ENCODE peak calls at places on chromosomes 11 and 22, in eight cellular contexts. W is BE2C, U is astrocyte, L is A549, O is prostate gland, Z is kidney, H is hepatocyte, N is HFFc6. J is an unnamed sample.

GRCh38 chr22:40181323-40181722 is 3.6 kb downstream of the TNRC6B start:
- DNase-seq in Z (no peak), U (no peak), N (no peak), H (no peak), L (no peak), O (no peak), W (no peak), J (no peak)

GRCh38 chr22:20157416-20158183 is 6.7 kb upstream of the CCDC188 start:
- DNase-seq in N (no peak), O (no peak), W (no peak), Z (no peak), U (no peak), L (no peak), H (no peak), J (no peak)

GRCh38 chr11:12725863-12726666 is 51.8 kb downstream of the TEAD1 start:
- DNase-seq in O (no peak), L (peak), N (peak), Z (no peak), U (peak), W (no peak), H (no peak), J (no peak)

GRCh38 chr22:19175026-19175601 is 3.4 kb downstream of the SLC25A1 start:
- DNase-seq in Z (no peak), N (no peak), L (no peak), O (no peak), U (no peak), H (peak), W (no peak), J (no peak)

GRCh38 chr11:8219257-8220021 is 44.2 kb downstream of the LMO1 start:
- DNase-seq in N (peak), U (peak), L (peak), O (no peak), H (peak), Z (peak), W (peak), J (peak)

GRCh38 chr22:22944268-22944985 is 56.8 kb downstream of the IGLL5 start:
- DNase-seq in O (no peak), Z (no peak), W (no peak), U (no peak), N (no peak), L (no peak), H (peak), J (no peak)

GRCh38 chr22:29727248-29727551 is 7.4 kb downstream of the CABP7 start:
- DNase-seq in L (peak), U (no peak), Z (no peak), N (no peak), W (peak), H (peak), O (no peak), J (no peak)

GRCh38 chr11:68924073-68924925 is 20.6 kb downstream of the IGHMBP2 start:
- DNase-seq in N (no peak), L (no peak), U (no peak), O (no peak), Z (peak), W (no peak), H (no peak), J (no peak)

GRCh38 chr11:69311767-69312385 is 17.9 kb downstream of the MYEOV start:
- DNase-seq in H (peak), W (no peak), N (no peak), Z (no peak), U (no peak), L (no peak), O (no peak), J (no peak)

GRCh38 chr11:28366549-28367341 is 258.6 kb downstream of the METTL15 start:
- DNase-seq in L (no peak), U (peak), W (no peak), O (no peak), H (peak), Z (no peak), N (no peak), J (no peak)

GRCh38 chr11:106670069-106670468 is 348.2 kb downstream of the GUCY1A2 start:
- DNase-seq in N (no peak), U (peak), H (no peak), L (no peak), W (no peak), Z (no peak), O (no peak), J (no peak)

GRCh38 chr11:74863410-74863809 is 85.5 kb downstream of the XRRA1 start:
- DNase-seq in Z (no peak), H (no peak), N (no peak), L (no peak), W (no peak), O (no peak), U (no peak), J (no peak)

GRCh38 chr11:17517186-17517585 is 27.0 kb downstream of the USH1C start:
- DNase-seq in W (no peak), H (no peak), U (no peak), O (no peak), N (no peak), Z (peak), L (no peak), J (no peak)

GRCh38 chr11:103994111-103994510 is 42.3 kb upstream of the DDI1 start:
- DNase-seq in N (no peak), L (no peak), H (no peak), W (no peak), U (peak), Z (no peak), O (no peak), J (no peak)

GRCh38 chr22:48576333-48577013 is 1251.2 kb downstream of the BRD1 start:
- DNase-seq in W (no peak), Z (peak), H (peak), L (no peak), N (no peak), O (peak), U (peak), J (no peak)
- TF ChIP-seq CTCF in W (no peak), Z (peak), H (peak), L (peak), N (no peak), O (peak), U (no peak), J (no peak)

GRCh38 chr11:65861533-65862183 is 1.4 kb downstream of the MUS81 start:
- DNase-seq in H (no peak), Z (peak), W (no peak), U (no peak), O (no peak), L (no peak), N (no peak), J (no peak)

GRCh38 chr11:65861165-65861505 is 902 bp downstream of the MUS81 start:
- DNase-seq in N (no peak), W (no peak), Z (no peak), H (no peak), U (no peak), L (no peak), O (no peak), J (no peak)

GRCh38 chr11:65859812-65860277 is 388 bp upstream of the MUS81 start:
- DNase-seq in W (no peak), O (no peak), L (no peak), U (no peak), H (no peak), N (no peak), Z (no peak), J (no peak)

GRCh38 chr11:65859134-65859811 is 960 bp upstream of the MUS81 start:
- DNase-seq in Z (peak), O (peak), W (peak), L (peak), H (peak), N (peak), U (peak), J (peak)

DNA sequence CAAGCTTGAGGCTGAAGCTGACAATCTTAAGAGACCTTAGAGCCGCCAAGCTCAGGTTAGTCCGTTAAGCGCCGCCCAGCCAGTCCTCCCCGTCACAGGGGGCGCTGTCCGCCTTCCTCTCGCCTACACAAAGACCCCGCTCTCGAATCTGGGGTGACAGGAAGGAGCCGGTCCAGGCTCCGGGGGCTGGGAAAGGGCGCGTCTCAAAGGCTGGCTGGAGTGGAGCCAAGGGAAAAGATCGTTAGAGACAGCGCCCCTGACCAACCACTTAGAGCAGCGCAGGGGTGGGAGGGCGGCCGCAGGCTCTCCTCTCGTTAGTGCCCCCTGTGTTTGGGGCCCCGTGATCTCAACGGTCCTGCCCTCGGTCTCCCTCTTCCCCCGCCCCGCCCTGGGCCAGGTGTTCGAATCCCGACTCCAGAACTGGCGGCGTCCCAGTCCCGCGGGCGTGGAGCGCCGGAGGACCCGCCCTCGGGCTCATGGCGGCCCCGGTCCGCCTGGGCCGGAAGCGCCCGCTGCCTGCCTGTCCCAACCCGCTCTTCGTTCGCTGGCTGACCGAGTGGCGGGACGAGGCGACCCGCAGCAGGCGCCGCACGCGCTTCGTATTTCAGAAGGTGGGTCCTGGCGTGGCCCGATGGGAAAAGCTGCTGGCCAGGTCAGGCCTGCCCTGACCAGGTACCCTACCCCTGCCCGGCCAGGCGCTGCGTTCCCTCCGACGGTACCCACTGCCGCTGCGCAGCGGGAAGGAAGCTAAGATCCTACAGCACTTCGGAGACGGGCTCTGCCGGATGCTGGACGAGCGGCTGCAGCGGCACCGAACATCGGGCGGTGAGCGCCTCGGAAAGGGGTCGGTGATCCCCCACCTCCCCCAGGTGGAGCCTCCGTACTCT is at the start of gene MUS81:
- DNase-seq in L (peak), N (peak), W (peak), U (peak), Z (peak), H (peak), O (peak), J (peak)
- TF ChIP-seq CTCF in L (peak), N (peak), W (peak), U (peak), Z (peak), H (peak), O (peak), J (peak)

GRCh38 chr11:113493205-113493604 is 18.0 kb upstream of the DRD2 start:
- DNase-seq in L (no peak), Z (no peak), N (no peak), U (no peak), H (no peak), O (no peak), W (no peak), J (no peak)

GRCh38 chr11:113488931-113489351 is 13.7 kb upstream of the DRD2 start:
- DNase-seq in L (no peak), U (peak), O (no peak), N (no peak), H (no peak), Z (no peak), W (no peak), J (no peak)

GRCh38 chr11:113496026-113496651 is 20.9 kb upstream of the DRD2 start:
- DNase-seq in O (no peak), U (no peak), W (no peak), N (no peak), H (no peak), L (no peak), Z (no peak), J (no peak)

DNA sequence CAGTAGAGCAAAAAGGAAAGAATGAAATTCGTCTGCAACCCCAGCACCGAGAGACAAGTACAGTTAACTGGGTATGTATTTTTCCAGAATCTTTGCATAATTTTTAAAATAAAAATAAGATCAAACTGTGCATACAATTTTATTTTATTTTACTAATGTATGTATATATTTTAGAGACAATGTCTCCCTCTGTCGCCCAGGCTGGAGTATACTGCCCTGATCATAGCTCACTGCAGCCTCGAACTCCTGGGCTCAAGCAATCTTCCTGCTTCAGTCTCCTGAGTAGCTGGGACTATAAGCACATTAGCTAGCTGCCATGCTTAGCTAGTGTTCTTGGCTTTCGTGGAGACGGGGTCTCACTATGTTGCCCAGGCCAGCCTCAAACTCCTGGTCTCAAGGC is 18.8 kb upstream of the DRD2 start:
- DNase-seq in H (no peak), U (no peak), N (no peak), L (peak), Z (no peak), W (no peak), O (no peak), J (no peak)
- TF ChIP-seq CTCF in H (no peak), U (no peak), N (peak), L (no peak), Z (no peak), W (no peak), O (no peak), J (no peak)

DNA sequence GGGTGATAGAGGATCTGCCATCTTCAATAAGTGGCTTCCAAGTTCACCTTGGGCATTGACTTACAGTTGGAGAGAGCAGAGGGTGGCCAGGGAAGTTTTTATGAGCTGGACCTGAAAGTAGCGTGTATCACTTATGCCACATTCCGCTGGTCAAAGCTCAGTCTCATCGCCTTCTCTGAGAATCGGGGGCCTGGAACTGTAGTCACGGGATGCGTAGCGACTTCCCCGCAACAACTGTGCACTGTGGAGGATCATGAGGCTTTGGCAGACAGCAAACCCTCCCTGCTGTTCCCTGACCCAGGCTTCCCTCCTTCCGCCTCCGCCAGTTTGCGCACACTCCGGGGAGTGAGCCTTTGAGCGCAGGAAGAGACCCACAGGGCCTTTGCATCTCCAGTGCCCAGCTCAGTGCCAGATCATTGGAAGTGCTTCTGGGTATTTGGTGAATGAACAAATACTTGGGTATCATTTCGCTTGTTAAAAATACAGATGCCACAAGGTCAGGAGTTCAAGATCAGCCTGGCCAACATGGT is 95.5 kb downstream of the CEP164 start:
- DNase-seq in O (no peak), Z (peak), N (no peak), L (no peak), U (no peak), W (no peak), H (no peak), J (no peak)
- TF ChIP-seq CTCF in O (no peak), Z (no peak), N (no peak), L (no peak), U (no peak), W (no peak), H (no peak), J (no peak)

GRCh38 chr22:17792289-17792688 is 18.0 kb upstream of the BID start:
- DNase-seq in O (no peak), N (no peak), Z (no peak), U (no peak), L (no peak), W (no peak), H (no peak), J (no peak)
- TF ChIP-seq CTCF in O (no peak), N (no peak), Z (no peak), U (no peak), L (no peak), W (peak), H (no peak), J (no peak)

DNA sequence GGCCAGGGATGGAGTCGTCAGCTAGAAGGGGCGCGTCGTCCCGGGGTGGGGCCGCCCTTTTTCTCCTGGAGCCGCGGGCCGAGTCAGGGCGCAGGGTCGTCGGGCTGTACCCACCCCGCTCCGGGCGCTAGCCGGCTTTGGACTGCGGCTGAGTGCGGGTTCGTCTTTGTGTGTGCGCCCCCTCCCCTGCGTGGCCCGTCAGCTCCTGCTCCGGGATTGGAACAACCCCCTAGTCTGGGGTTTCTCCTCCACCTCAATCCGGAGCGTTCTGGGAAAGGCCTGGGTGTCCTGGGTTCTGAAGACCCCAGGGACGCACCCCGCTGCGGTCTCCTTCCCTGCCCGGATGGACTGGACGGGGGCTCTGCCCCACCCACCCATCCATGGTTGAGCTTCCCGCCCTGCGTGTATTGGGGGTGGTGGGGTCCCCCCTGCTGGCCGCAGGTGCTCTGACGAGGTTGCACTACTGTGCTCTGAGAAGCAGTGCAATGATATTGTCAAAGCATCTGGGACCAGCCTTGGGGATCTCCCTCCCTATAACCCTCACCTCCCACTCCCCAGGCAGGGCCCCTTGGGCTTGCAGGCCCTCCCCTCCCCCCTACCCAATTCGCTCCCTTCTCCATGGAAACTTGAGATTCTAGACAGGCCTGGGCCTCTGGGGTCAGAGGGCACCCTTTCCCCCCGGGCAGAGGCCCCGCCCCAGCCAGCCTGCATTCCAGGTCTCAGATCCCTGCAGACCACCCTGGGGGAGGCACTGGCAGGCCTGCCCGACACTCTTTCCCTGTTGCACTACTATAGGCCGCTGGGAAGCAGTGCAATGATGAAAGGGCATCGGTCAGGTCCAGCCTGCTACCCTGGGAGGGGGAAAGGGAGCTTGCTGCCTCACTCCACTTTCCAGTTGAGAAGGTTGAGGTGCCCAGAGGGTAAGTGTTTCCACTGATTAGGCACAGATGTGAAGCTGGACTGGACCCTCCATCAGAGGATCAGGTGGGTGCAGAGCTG is 10.7 kb downstream of the SDF2L1 start:
- DNase-seq in O (no peak), N (no peak), W (no peak), U (no peak), H (peak), L (no peak), Z (no peak), J (no peak)
- TF ChIP-seq CTCF in O (no peak), N (peak), W (no peak), U (no peak), H (no peak), L (no peak), Z (no peak), J (no peak)

GRCh38 chr11:100980156-100980555 is 149.5 kb downstream of the PGR start:
- DNase-seq in L (peak), Z (no peak), H (peak), O (no peak), N (peak), W (no peak), U (no peak), J (no peak)
- TF ChIP-seq CTCF in L (peak), Z (no peak), H (peak), O (peak), N (peak), W (peak), U (peak), J (peak)

GRCh38 chr11:94623120-94623735 is 56.1 kb downstream of the PIWIL4 start:
- DNase-seq in W (peak), Z (no peak), N (peak), L (peak), U (peak), O (peak), H (peak), J (peak)
- TF ChIP-seq CTCF in W (peak), Z (peak), N (peak), L (peak), U (peak), O (peak), H (peak), J (peak)

DNA sequence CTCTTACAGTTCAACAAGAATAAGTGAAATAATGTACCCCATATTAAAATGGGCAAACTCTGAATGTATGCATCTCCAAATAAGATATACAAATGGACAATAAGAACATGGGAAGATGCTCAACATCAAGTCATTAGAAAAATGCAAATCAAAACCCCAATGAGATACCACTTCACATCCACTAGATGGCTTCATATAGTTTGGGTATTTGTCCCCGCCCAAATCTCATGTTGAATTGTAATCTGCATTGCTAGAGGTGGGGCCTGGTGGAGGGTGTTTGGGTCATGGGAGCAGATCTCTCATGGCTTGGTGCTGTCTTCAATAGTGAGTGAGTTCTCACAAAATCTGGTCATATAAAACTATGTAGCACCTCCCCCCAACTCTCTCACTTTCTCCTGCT is 5.7 kb downstream of the MPZL2 start:
- DNase-seq in H (no peak), O (no peak), U (no peak), Z (no peak), L (no peak), N (no peak), W (no peak), J (no peak)
- TF ChIP-seq CTCF in H (peak), O (no peak), U (no peak), Z (no peak), L (no peak), N (peak), W (peak), J (no peak)

DNA sequence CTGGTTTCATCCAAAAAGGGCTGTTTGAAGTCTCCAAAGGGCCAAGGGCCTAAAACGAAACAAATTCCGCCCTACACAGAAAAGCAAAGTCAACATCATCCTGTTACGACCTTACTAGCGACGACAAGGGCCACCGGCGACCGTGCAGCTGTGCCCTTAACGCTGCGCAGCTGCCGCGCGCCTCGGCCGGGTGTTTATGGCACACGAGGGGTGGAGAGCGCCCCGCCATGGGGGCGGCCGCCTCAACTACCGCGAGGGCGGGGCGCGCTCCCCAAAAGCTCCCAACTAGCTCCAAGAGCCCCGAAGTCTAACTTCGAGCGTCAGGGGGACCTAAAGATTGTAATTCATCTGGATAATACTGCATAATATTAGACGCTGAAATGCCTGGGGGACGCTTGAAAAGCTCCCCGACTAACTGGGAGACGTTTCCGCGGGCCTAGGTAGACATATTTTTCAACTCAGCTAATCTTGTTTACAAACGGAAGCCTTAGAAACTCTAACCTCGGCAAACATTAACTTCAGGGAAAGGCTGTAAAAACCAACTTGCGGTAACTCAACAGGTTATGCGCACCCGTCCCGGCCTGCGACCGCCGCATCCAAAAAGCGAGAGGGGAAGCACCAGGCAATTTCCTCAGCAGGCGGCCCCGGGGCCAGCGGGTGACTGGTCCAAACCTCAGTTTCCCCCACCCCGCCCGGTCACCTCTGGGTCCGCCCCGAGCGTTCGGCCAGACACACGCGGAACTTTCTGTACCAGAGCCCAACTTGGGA is 688 bp downstream of the TMEM123 start:
- DNase-seq in Z (peak), W (peak), U (peak), O (peak), L (peak), N (peak), H (peak), J (no peak)
- TF ChIP-seq CTCF in Z (no peak), W (no peak), U (no peak), O (no peak), L (no peak), N (peak), H (peak), J (peak)